ENCODE peak calls at places on chromosome 7, in seven cellular contexts. B is pancreas, N is Calu3, F is GM12865, C is GM06990, T is AG04449, Q is GM20000. D is an unnamed sample.

GRCh38 chr7:120725376-120726039 is 132.4 kb downstream of the TSPAN12 start:
- DNase-seq in B (no peak), N (no peak), F (peak), C (peak), T (peak), Q (peak), D (peak)

GRCh38 chr7:17039372-17039771 is 157.6 kb upstream of the AGR3 start:
- DNase-seq in B (no peak), N (no peak), F (no peak), C (no peak), T (no peak), Q (no peak), D (no peak)

GRCh38 chr7:20241491-20242261 is 24.5 kb upstream of the MACC1 start:
- DNase-seq in B (no peak), N (peak), F (peak), C (peak), T (peak), Q (no peak), D (no peak)

GRCh38 chr7:68185641-68186040 is 1189.0 kb downstream of the TYW1 start:
- DNase-seq in B (no peak), N (no peak), F (no peak), C (no peak), T (no peak), Q (no peak), D (no peak)

GRCh38 chr7:152492952-152493351 is 57.1 kb upstream of the KMT2C start:
- DNase-seq in B (no peak), N (no peak), F (no peak), C (no peak), T (no peak), Q (no peak), D (no peak)

GRCh38 chr7:128904381-128905197 is 5.9 kb downstream of the KCP start:
- DNase-seq in B (peak), N (no peak), F (peak), C (peak), T (no peak), Q (peak), D (peak)

GRCh38 chr7:102244601-102245000 is 42.1 kb upstream of the SH2B2 start:
- DNase-seq in B (no peak), N (no peak), F (no peak), C (no peak), T (no peak), Q (no peak), D (no peak)

GRCh38 chr7:105036217-105037168 is 22.5 kb downstream of the KMT2E start:
- DNase-seq in B (no peak), N (no peak), F (no peak), C (no peak), T (no peak), Q (no peak), D (no peak)

GRCh38 chr7:84092207-84092606 is 102.4 kb downstream of the SEMA3A start:
- DNase-seq in B (no peak), N (no peak), F (peak), C (no peak), T (no peak), Q (no peak), D (no peak)

GRCh38 chr7:25894902-25895791 is 256.9 kb upstream of the NFE2L3 start:
- DNase-seq in B (peak), N (peak), F (peak), C (peak), T (no peak), Q (peak), D (peak)

GRCh38 chr7:99504281-99504602 is 220 bp upstream of the ZKSCAN5 start:
- DNase-seq in B (no peak), N (no peak), F (no peak), C (no peak), T (no peak), Q (no peak), D (no peak)

GRCh38 chr7:148303295-148304013 is 287.1 kb upstream of the C7orf33 start:
- DNase-seq in B (no peak), N (no peak), F (no peak), C (no peak), T (peak), Q (no peak), D (no peak)

GRCh38 chr7:133126422-133126821 is 44.5 kb upstream of the CHCHD3 start:
- DNase-seq in B (no peak), N (no peak), F (no peak), C (no peak), T (no peak), Q (no peak), D (no peak)

GRCh38 chr7:117137868-117138267 is 184.6 kb downstream of the ST7 start:
- DNase-seq in B (no peak), N (no peak), F (no peak), C (no peak), T (no peak), Q (no peak), D (no peak)

GRCh38 chr7:157610671-157611295 is 274.0 kb downstream of the DNAJB6 start:
- DNase-seq in B (no peak), N (no peak), F (no peak), C (no peak), T (no peak), Q (no peak), D (no peak)

GRCh38 chr7:26087321-26088091 is 64.5 kb upstream of the NFE2L3 start:
- DNase-seq in B (no peak), N (no peak), F (no peak), C (no peak), T (no peak), Q (no peak), D (no peak)

GRCh38 chr7:143375298-143376034 is 5.7 kb upstream of the ZYX start:
- DNase-seq in B (no peak), N (no peak), F (no peak), C (no peak), T (no peak), Q (no peak), D (no peak)

GRCh38 chr7:100552532-100552931 is 13.5 kb downstream of the AGFG2 start:
- DNase-seq in B (no peak), N (no peak), F (no peak), C (no peak), T (no peak), Q (no peak), D (no peak)

GRCh38 chr7:24963218-24963617 is 16.8 kb downstream of the OSBPL3 start:
- DNase-seq in B (peak), N (no peak), F (peak), C (peak), T (no peak), Q (no peak), D (no peak)

GRCh38 chr7:68470836-68471235 is 1127.4 kb upstream of the AUTS2 start:
- DNase-seq in B (peak), N (no peak), F (no peak), C (no peak), T (no peak), Q (no peak), D (no peak)

GRCh38 chr7:95753440-95753839 is 18.9 kb upstream of the DYNC1I1 start:
- DNase-seq in B (no peak), N (no peak), F (no peak), C (no peak), T (no peak), Q (no peak), D (no peak)

GRCh38 chr7:47535704-47536628 is 45.9 kb downstream of the TNS3 start:
- DNase-seq in B (no peak), N (no peak), F (no peak), C (no peak), T (no peak), Q (no peak), D (no peak)

GRCh38 chr7:47539398-47540052 is 42.4 kb downstream of the TNS3 start:
- DNase-seq in B (no peak), N (no peak), F (no peak), C (no peak), T (no peak), Q (no peak), D (no peak)

GRCh38 chr7:47538846-47539311 is 43.0 kb downstream of the TNS3 start:
- DNase-seq in B (no peak), N (no peak), F (no peak), C (no peak), T (no peak), Q (no peak), D (no peak)

GRCh38 chr7:47536705-47537611 is 45.0 kb downstream of the TNS3 start:
- DNase-seq in B (peak), N (peak), F (no peak), C (no peak), T (no peak), Q (no peak), D (no peak)

GRCh38 chr7:47537716-47538640 is 43.9 kb downstream of the TNS3 start:
- DNase-seq in B (no peak), N (no peak), F (no peak), C (no peak), T (no peak), Q (no peak), D (no peak)
- TF ChIP-seq CTCF in B (no peak), N (no peak), F (no peak), C (no peak), T (no peak), Q (no peak), D (no peak)

GRCh38 chr7:2884161-2884560 is 40.1 kb upstream of the GNA12 start:
- DNase-seq in B (no peak), N (no peak), F (no peak), C (no peak), T (no peak), Q (no peak), D (no peak)

GRCh38 chr7:2887816-2888215 is 43.7 kb upstream of the GNA12 start:
- DNase-seq in B (no peak), N (no peak), F (no peak), C (no peak), T (no peak), Q (no peak), D (no peak)

GRCh38 chr7:2886391-2886790 is 42.3 kb upstream of the GNA12 start:
- DNase-seq in B (no peak), N (peak), F (no peak), C (no peak), T (no peak), Q (no peak), D (no peak)

GRCh38 chr7:2883101-2883500 is 39.0 kb upstream of the GNA12 start:
- DNase-seq in B (no peak), N (no peak), F (no peak), C (no peak), T (no peak), Q (no peak), D (no peak)

GRCh38 chr7:2886900-2887299 is 42.8 kb upstream of the GNA12 start:
- DNase-seq in B (peak), N (peak), F (peak), C (no peak), T (no peak), Q (peak), D (peak)
- TF ChIP-seq CTCF in B (peak), N (peak), F (peak), C (peak), T (peak), Q (peak), D (peak)

GRCh38 chr7:193538-194256 is 1.3 kb downstream of the FAM20C start:
- DNase-seq in B (no peak), N (no peak), F (no peak), C (no peak), T (no peak), Q (no peak), D (no peak)

GRCh38 chr7:196283-196682 is 3.9 kb downstream of the FAM20C start:
- DNase-seq in B (no peak), N (no peak), F (no peak), C (no peak), T (no peak), Q (no peak), D (no peak)

GRCh38 chr7:195830-196128 is 3.4 kb downstream of the FAM20C start:
- DNase-seq in B (no peak), N (no peak), F (no peak), C (no peak), T (no peak), Q (no peak), D (no peak)

GRCh38 chr7:194257-194995 is 2.1 kb downstream of the FAM20C start:
- DNase-seq in B (peak), N (no peak), F (no peak), C (no peak), T (no peak), Q (no peak), D (no peak)

GRCh38 chr7:194996-195829 is 2.8 kb downstream of the FAM20C start:
- DNase-seq in B (no peak), N (no peak), F (no peak), C (no peak), T (no peak), Q (no peak), D (no peak)
- TF ChIP-seq CTCF in B (no peak), N (no peak), F (no peak), C (no peak), T (no peak), Q (no peak), D (no peak)

DNA sequence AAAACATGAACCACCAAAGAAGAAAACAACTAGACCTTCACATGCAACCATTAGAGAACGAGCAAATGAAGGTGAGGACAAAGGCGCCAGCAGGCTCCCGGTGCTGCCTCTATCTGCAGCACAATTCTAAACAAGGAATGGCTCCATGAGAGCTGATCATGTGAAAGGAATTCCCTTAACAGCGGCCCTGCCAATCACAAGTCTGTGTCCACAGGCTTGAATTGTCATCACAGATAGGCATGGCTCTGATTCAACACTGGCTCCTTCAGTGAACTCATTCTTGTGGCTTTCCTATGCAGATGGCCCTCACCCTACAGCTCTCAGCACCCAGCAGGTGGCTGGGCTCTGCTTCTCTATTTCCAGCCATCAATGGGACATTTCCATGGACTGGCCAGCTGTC is 36.3 kb downstream of the LAMB1 start:
- DNase-seq in B (no peak), N (no peak), F (no peak), C (no peak), T (peak), Q (no peak), D (no peak)
- TF ChIP-seq CTCF in B (no peak), N (no peak), F (no peak), C (no peak), T (no peak), Q (no peak), D (no peak)

DNA sequence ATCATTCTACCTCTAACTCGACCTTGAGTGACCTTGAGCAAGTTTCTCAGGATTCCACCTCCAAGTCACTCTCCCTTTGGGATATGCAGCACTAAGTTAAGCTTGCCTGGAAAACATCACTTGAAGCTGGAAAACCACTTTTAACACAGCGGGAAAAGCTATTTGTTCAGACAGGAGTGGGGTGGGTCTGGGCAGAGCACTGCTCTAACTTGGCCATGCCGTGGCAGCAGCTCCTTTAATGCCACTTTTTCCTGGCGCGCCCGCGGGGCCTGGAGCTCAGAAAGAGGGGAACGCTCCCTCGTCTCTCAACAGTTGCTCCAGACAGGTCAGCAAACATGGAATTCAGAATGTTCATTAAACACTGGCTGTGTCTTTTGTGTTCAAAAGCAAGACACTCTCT is 35.4 kb downstream of the EGFR start:
- DNase-seq in B (no peak), N (no peak), F (no peak), C (no peak), T (no peak), Q (no peak), D (no peak)
- TF ChIP-seq CTCF in B (no peak), N (no peak), F (no peak), C (no peak), T (no peak), Q (no peak), D (no peak)

GRCh38 chr7:43438897-43439479 is 143.9 kb upstream of the STK17A start:
- DNase-seq in B (no peak), N (no peak), F (no peak), C (no peak), T (no peak), Q (no peak), D (no peak)
- TF ChIP-seq CTCF in B (no peak), N (no peak), F (no peak), C (no peak), T (no peak), Q (no peak), D (no peak)

DNA sequence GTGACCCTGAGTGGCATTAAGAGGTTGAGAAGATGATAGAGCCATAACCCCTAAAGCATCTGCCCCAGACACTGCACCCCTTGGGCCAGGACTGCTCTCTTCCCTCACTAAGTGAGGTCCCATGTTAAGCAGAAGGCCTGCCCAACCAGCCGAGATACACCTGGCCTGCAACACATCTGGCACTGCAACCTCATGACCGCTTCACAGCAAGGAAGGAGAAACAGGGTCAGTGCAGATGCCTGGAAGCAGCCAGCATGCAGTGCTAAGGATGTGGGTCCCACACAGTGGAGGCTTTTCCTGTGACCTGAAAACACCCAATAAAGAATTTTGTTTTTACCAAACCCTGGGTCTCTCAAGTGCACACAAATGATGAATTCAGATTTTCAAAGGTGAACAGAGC is 7.4 kb downstream of the NOD1 start:
- DNase-seq in B (no peak), N (no peak), F (no peak), C (no peak), T (no peak), Q (no peak), D (no peak)
- TF ChIP-seq CTCF in B (no peak), N (no peak), F (no peak), C (no peak), T (no peak), Q (no peak), D (no peak)

D was measured in GM10248.